ENCODE peak calls at places on chromosomes 1 and 21, in five cellular contexts. W is Peyer's patch, V is MM.1S, P is WERI-Rb-1, E is fibroblast of lung. H is an unnamed sample.

GRCh38 chr1:100847481-100847880 is 47.2 kb downstream of the EXTL2 start:
- DNase-seq in W (no peak), V (no peak), P (no peak), E (peak; percentile 35), H (no peak)

GRCh38 chr1:12472798-12473551 is 145.0 kb downstream of the DHRS3 start:
- DNase-seq in W (peak; percentile 72), V (no peak), P (no peak), E (no peak), H (no peak)

GRCh38 chr1:226082587-226082917 is 20.0 kb downstream of the H3-3A start:
- DNase-seq in W (no peak), V (no peak), P (no peak), E (no peak), H (no peak)

GRCh38 chr1:80218112-80218511 is 1211.6 kb upstream of the ADGRL4 start:
- DNase-seq in W (no peak), V (peak; percentile 71), P (no peak), E (peak; percentile 75), H (peak; percentile 28)

GRCh38 chr21:29196664-29197052 is 66.2 kb downstream of the MAP3K7CL start:
- DNase-seq in W (no peak), V (no peak), P (no peak), E (no peak), H (no peak)

GRCh38 chr1:162740755-162741154 is 49.7 kb upstream of the HSD17B7 start:
- DNase-seq in W (no peak), V (no peak), P (no peak), E (peak; percentile 38), H (no peak)

GRCh38 chr1:167212025-167212424 is 8.7 kb upstream of the POU2F1 start:
- DNase-seq in W (no peak), V (no peak), P (no peak), E (no peak), H (no peak)

GRCh38 chr1:112849967-112850641 is 105.9 kb downstream of the SLC16A1 start:
- DNase-seq in W (no peak), V (no peak), P (peak; percentile 77), E (no peak), H (no peak)

GRCh38 chr1:10848109-10848684 is 51.8 kb upstream of the CASZ1 start:
- DNase-seq in W (no peak), V (no peak), P (no peak), E (no peak), H (no peak)

GRCh38 chr1:212109713-212110112 is 74.2 kb downstream of the DTL start:
- DNase-seq in W (no peak), V (no peak), P (no peak), E (peak; percentile 15), H (no peak)

DNA sequence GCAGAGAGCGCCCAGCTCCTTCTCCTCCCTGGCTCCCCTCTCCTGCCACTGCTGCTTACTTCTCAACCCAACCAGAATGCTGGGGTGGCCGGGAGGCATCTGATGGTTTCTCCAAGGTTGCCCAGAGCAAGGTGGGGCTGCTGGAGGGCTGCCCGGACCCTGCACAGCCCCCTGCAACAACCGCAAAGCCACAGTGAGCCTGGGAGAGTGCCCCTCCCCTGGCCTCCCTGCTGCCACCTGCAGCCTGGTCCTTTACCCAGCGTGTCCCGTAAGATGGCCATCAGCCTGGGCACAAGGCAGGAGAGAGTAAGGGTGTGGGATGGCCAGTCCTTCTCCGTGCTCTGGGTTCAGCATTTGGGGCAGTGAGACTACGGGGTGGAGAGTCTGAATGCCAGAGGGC is 17.0 kb downstream of the MX2 start:
- DNase-seq in W (no peak), V (no peak), P (no peak), E (no peak), H (no peak)
- TF ChIP-seq CTCF in W (no peak), V (peak; percentile 16), P (peak; percentile 53), E (no peak), H (no peak)

GRCh38 chr1:159892944-159893343 is 7.0 kb downstream of the CFAP45 start:
- DNase-seq in W (no peak), V (no peak), P (peak; percentile 36), E (no peak), H (no peak)
- TF ChIP-seq CTCF in W (peak; percentile 36), V (no peak), P (peak; percentile 27), E (no peak), H (peak; percentile 15)

GRCh38 chr1:233962878-233963277 is 58.4 kb downstream of the SLC35F3 start:
- DNase-seq in W (no peak), V (no peak), P (no peak), E (no peak), H (no peak)

GRCh38 chr1:233959971-233960710 is 55.7 kb downstream of the SLC35F3 start:
- DNase-seq in W (no peak), V (no peak), P (no peak), E (no peak), H (no peak)

GRCh38 chr1:233971753-233972152 is 67.3 kb downstream of the SLC35F3 start:
- DNase-seq in W (no peak), V (no peak), P (no peak), E (no peak), H (no peak)

GRCh38 chr1:233965856-233966255 is 61.4 kb downstream of the SLC35F3 start:
- DNase-seq in W (no peak), V (no peak), P (no peak), E (no peak), H (no peak)
- TF ChIP-seq CTCF in W (no peak), V (no peak), P (no peak), E (no peak), H (no peak)

GRCh38 chr1:201230676-201231075 is 40.1 kb downstream of the IGFN1 start:
- DNase-seq in W (no peak), V (no peak), P (no peak), E (no peak), H (no peak)

GRCh38 chr1:201228011-201228983 is 37.7 kb downstream of the IGFN1 start:
- DNase-seq in W (no peak), V (no peak), P (peak; percentile 12), E (no peak), H (peak; percentile 15)

GRCh38 chr1:201226859-201227488 is 36.4 kb downstream of the IGFN1 start:
- DNase-seq in W (no peak), V (no peak), P (peak; percentile 12), E (no peak), H (no peak)

GRCh38 chr1:201229095-201229494 is 38.5 kb downstream of the IGFN1 start:
- DNase-seq in W (no peak), V (no peak), P (peak; percentile 8), E (no peak), H (peak; percentile 4)

GRCh38 chr1:201229771-201230635 is 39.4 kb downstream of the IGFN1 start:
- DNase-seq in W (no peak), V (no peak), P (no peak), E (peak; percentile 44), H (peak; percentile 8)
- TF ChIP-seq CTCF in W (no peak), V (no peak), P (peak; percentile 46), E (no peak), H (no peak)

GRCh38 chr1:50110084-50110615 is 1.4 kb downstream of the ELAVL4 start:
- DNase-seq in W (no peak), V (no peak), P (no peak), E (no peak), H (no peak)
- TF ChIP-seq CTCF in W (no peak), V (no peak), P (no peak), E (no peak), H (no peak)

DNA sequence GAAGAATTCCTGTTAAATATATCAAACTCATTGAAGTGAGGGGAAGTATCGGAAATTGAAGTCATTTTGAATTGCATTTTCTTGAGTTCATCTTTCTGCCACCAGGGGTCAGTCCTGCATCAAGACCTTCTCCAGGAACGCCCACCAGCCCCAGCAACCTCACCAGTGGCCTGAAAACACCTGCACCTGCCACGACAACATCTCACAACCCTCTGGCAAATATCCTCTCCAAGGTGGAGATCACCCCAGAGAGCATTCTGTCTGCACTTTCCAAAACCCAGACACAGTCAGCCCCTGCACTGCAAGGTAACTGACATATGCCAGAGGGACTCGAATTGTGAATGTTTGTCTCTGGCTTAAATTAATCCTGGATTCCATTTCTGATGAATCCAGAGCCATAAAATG is 22.8 kb upstream of the TARS2 start:
- DNase-seq in W (peak; percentile 63), V (peak; percentile 84), P (peak; percentile 82), E (peak; percentile 68), H (peak; percentile 79)
- TF ChIP-seq CTCF in W (peak; percentile 72), V (peak; percentile 89), P (peak; percentile 92), E (peak; percentile 76), H (peak; percentile 64)

GRCh38 chr21:15291621-15292266 is 226.9 kb upstream of the NRIP1 start:
- DNase-seq in W (no peak), V (no peak), P (no peak), E (no peak), H (no peak)
- TF ChIP-seq CTCF in W (no peak), V (no peak), P (no peak), E (no peak), H (no peak)

GRCh38 chr1:2311184-2312032 is 79.9 kb downstream of the MORN1 start:
- DNase-seq in W (peak; percentile 72), V (peak; percentile 21), P (peak; percentile 84), E (peak; percentile 56), H (peak; percentile 77)
- TF ChIP-seq CTCF in W (peak; percentile 39), V (peak; percentile 20), P (peak; percentile 59), E (peak; percentile 56), H (peak; percentile 33)

GRCh38 chr1:93749894-93750301 is 68.3 kb upstream of the BCAR3 start:
- DNase-seq in W (no peak), V (peak; percentile 19), P (no peak), E (no peak), H (peak; percentile 63)
- TF ChIP-seq CTCF in W (no peak), V (no peak), P (peak; percentile 45), E (peak; percentile 24), H (peak; percentile 49)

GRCh38 chr1:35901235-35901634 is 18.2 kb downstream of the AGO1 start:
- DNase-seq in W (no peak), V (no peak), P (no peak), E (no peak), H (no peak)

GRCh38 chr1:35894183-35894582 is 11.2 kb downstream of the AGO1 start:
- DNase-seq in W (peak; percentile 55), V (no peak), P (no peak), E (peak; percentile 33), H (peak; percentile 67)

GRCh38 chr1:35902671-35903070 is 19.7 kb downstream of the AGO1 start:
- DNase-seq in W (no peak), V (no peak), P (no peak), E (no peak), H (no peak)

DNA sequence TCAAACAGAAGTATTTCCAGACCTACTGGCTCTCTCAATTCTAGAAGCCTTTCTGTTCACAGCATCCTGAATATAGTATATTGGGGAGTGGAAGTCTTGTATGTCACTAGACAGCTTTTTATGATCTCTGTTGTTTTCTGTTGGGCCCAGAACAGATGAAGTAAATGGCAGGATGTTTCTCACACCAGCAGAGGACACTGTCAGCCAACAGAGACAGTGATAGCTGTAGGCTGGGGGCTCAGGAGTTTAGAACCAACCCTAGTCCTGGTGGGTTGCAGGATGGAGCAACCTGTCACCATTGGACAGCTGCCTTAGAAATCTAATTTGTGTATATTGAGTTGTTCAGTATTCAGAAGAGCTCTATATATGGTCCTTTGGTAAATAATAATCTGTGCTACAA is 16.9 kb downstream of the AGO1 start:
- DNase-seq in W (no peak), V (no peak), P (no peak), E (no peak), H (no peak)
- TF ChIP-seq CTCF in W (no peak), V (no peak), P (peak; percentile 44), E (no peak), H (peak; percentile 24)

H was measured in GM13977.